ENCODE peak calls at places on chromosomes 3 and 15, in four cellular contexts. F is NCI-H1105 treated with DMSO at 0.1 percent for 48 hours, D is NCI-H1092, N is KG1. O is an unnamed sample.
A peak's percentile ranks its signal among the peaks of the same experiment; 100 is the strongest.

GRCh38 chr15:76038512-76038911 is 21.3 kb upstream of the TMEM266 start:
- DNase-seq in F (no peak), D (no peak), N (no peak), O (no peak)

GRCh38 chr3:14660942-14661341 is 9.4 kb downstream of the CCDC174 start:
- DNase-seq in F (no peak), D (no peak), N (no peak), O (no peak)

GRCh38 chr3:171974986-171975837 is 64.2 kb upstream of the FNDC3B start:
- DNase-seq in F (no peak), D (no peak), N (no peak), O (peak; percentile 22)

GRCh38 chr15:78206326-78207109 is 27.8 kb downstream of the ACSBG1 start:
- DNase-seq in F (no peak), D (no peak), N (no peak), O (peak; percentile 26)

GRCh38 chr3:14508966-14509795 is 31.0 kb downstream of the GRIP2 start:
- DNase-seq in F (peak; percentile 31), D (peak; percentile 54), N (no peak), O (peak; percentile 60)

GRCh38 chr3:33202581-33203457 is 15.8 kb downstream of the SUSD5 start:
- DNase-seq in F (no peak), D (no peak), N (no peak), O (no peak)

GRCh38 chr15:62287066-62287857 is 122.2 kb upstream of the C2CD4B start:
- DNase-seq in F (no peak), D (no peak), N (no peak), O (peak; percentile 14)

GRCh38 chr3:8652323-8652987 is 7.9 kb upstream of the SSUH2 start:
- DNase-seq in F (no peak), D (no peak), N (no peak), O (no peak)

GRCh38 chr3:115835946-115836345 is 212.6 kb downstream of the GAP43 start:
- DNase-seq in F (no peak), D (no peak), N (no peak), O (no peak)

GRCh38 chr3:48125026-48125704 is 63.1 kb downstream of the CDC25A start:
- DNase-seq in F (no peak), D (no peak), N (no peak), O (peak; percentile 39)

GRCh38 chr3:179181993-179182551 is 33.9 kb downstream of the PIK3CA start:
- DNase-seq in F (no peak), D (no peak), N (no peak), O (peak; percentile 57)

GRCh38 chr3:126555795-126556636 is 2.7 kb downstream of the C3orf22 start:
- DNase-seq in F (no peak), D (no peak), N (no peak), O (no peak)

GRCh38 chr15:68413363-68414255 is 18.4 kb downstream of the ITGA11 start:
- DNase-seq in F (no peak), D (no peak), N (no peak), O (no peak)

GRCh38 chr3:48273594-48274211 is 32.8 kb downstream of the ZNF589 start:
- DNase-seq in F (peak; percentile 55), D (peak; percentile 63), N (peak; percentile 9), O (peak; percentile 79)

GRCh38 chr15:99157456-99157855 is 52.6 kb downstream of the SYNM start:
- DNase-seq in F (no peak), D (no peak), N (no peak), O (no peak)

GRCh38 chr3:144989756-144990155 is 1018.1 kb downstream of the DIPK2A start:
- DNase-seq in F (no peak), D (no peak), N (no peak), O (peak; percentile 67)

GRCh38 chr3:25855281-25855680 is 65.4 kb downstream of the OXSM start:
- DNase-seq in F (no peak), D (no peak), N (no peak), O (no peak)

GRCh38 chr3:30059240-30059639 is 547.2 kb upstream of the TGFBR2 start:
- DNase-seq in F (no peak), D (no peak), N (no peak), O (no peak)